ENCODE peak calls at places on chromosomes 3 and 15, in six cellular contexts. D is spleen; C is CD8-positive, alpha-beta memory T cell; V is cardiac muscle cell; S is aorta; H is sigmoid colon. M is an unnamed sample.

GRCh38 chr3:18758047-18758704 is 333.0 kb upstream of the SATB1 start:
- DNase-seq in C (peak; percentile 8), V (peak; percentile 57), H (no peak), S (no peak), D (no peak), M (peak; percentile 93)

GRCh38 chr3:22612927-22613326 is 590.2 kb upstream of the UBE2E2 start:
- DNase-seq in S (no peak), H (no peak), C (no peak), V (no peak), D (no peak), M (no peak)

GRCh38 chr3:66490214-66490613 is 10.6 kb downstream of the LRIG1 start:
- DNase-seq in D (no peak), V (peak; percentile 36), C (no peak), S (no peak), H (no peak), M (peak; percentile 51)

GRCh38 chr15:34133511-34133910 is 31.6 kb downstream of the PGBD4 start:
- DNase-seq in V (no peak), C (no peak), S (no peak), H (no peak), D (no peak), M (no peak)

GRCh38 chr15:63083046-63083445 is 38.6 kb upstream of the LACTB start:
- DNase-seq in D (no peak), S (no peak), V (no peak), C (no peak), H (peak; percentile 88), M (no peak)

GRCh38 chr15:90818251-90819210 is 49.9 kb upstream of the FURIN start:
- DNase-seq in V (peak; percentile 21), D (peak; percentile 88), C (no peak), H (peak; percentile 74), S (peak; percentile 59), M (no peak)

GRCh38 chr3:85576091-85576690 is 617.4 kb downstream of the CADM2 start:
- DNase-seq in H (peak; percentile 64), C (no peak), D (no peak), V (peak; percentile 70), S (peak; percentile 54), M (peak; percentile 42)

GRCh38 chr15:60679256-60679655 is 200.3 kb upstream of the ICE2 start:
- DNase-seq in D (no peak), H (no peak), C (no peak), V (no peak), S (no peak), M (no peak)

GRCh38 chr15:95760508-95760907 is 570.0 kb upstream of the NR2F2 start:
- DNase-seq in H (no peak), D (peak; percentile 74), S (no peak), C (no peak), V (peak; percentile 29), M (no peak)

GRCh38 chr15:101138913-101139880 is 112.7 kb downstream of the CHSY1 start:
- DNase-seq in C (no peak), D (peak; percentile 54), S (peak; percentile 17), V (peak; percentile 27), H (no peak), M (no peak)

GRCh38 chr3:2098398-2099027 is at the start of gene CNTN4:
- DNase-seq in V (peak; percentile 6), C (no peak), S (peak; percentile 82), H (peak; percentile 86), D (no peak), M (peak; percentile 10)
- H3K4me3 ChIP-seq in V (peak within 1 kb of the TSS; percentile 56), C (no peak within 1 kb of the TSS), S (peak within 1 kb of the TSS; percentile 90), H (peak within 1 kb of the TSS; percentile 49), D (peak within 1 kb of the TSS; percentile 29), M (peak within 1 kb of the TSS; percentile 56)

GRCh38 chr3:185555101-185555501 is 2.7 kb upstream of the LIPH start:
- DNase-seq in H (no peak), S (no peak), C (no peak), D (no peak), V (no peak), M (peak; percentile 55)

GRCh38 chr3:185549651-185550111 is 2.7 kb downstream of the LIPH start:
- DNase-seq in H (no peak), S (no peak), C (no peak), V (peak; percentile 63), D (peak; percentile 15), M (no peak)

GRCh38 chr3:185555948-185556347 is 3.6 kb upstream of the LIPH start:
- DNase-seq in H (no peak), S (no peak), V (no peak), D (no peak), C (no peak), M (peak; percentile 53)

GRCh38 chr3:185549111-185549510 is 3.3 kb downstream of the LIPH start:
- DNase-seq in V (peak; percentile 98), C (no peak), H (no peak), D (no peak), S (no peak), M (peak; percentile 63)

DNA sequence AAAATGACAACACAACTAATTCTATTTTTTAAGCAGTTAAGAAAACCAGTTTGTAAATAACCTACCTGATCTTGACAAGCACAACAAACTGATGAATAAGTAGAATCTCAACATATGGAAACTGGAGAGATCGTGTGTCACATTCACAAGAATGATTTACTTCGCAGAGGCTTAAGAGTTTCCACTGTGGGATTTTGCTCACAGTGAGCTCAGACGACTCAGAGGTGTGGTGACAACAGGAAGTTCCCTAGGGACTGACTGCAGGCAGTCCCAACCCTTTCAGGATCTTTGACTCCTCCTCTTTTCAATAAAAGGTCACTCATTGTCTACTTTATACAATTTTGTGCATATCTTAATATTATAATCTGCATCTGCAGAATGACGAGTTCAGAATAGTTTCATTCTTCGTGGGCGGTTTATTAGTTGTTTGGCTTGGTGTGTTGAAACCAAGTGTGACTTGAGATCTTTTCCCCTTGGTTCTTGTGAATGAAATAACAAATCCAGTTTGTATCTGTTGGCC is at the start of gene LIPH:
- DNase-seq in D (no peak), H (no peak), C (no peak), V (peak; percentile 32), S (no peak), M (peak; percentile 90)
- H3K4me3 ChIP-seq in D (no peak within 1 kb of the TSS), H (no peak within 1 kb of the TSS), C (no peak within 1 kb of the TSS), V (no peak within 1 kb of the TSS), S (no peak within 1 kb of the TSS), M (peak within 1 kb of the TSS; percentile 16)

DNA sequence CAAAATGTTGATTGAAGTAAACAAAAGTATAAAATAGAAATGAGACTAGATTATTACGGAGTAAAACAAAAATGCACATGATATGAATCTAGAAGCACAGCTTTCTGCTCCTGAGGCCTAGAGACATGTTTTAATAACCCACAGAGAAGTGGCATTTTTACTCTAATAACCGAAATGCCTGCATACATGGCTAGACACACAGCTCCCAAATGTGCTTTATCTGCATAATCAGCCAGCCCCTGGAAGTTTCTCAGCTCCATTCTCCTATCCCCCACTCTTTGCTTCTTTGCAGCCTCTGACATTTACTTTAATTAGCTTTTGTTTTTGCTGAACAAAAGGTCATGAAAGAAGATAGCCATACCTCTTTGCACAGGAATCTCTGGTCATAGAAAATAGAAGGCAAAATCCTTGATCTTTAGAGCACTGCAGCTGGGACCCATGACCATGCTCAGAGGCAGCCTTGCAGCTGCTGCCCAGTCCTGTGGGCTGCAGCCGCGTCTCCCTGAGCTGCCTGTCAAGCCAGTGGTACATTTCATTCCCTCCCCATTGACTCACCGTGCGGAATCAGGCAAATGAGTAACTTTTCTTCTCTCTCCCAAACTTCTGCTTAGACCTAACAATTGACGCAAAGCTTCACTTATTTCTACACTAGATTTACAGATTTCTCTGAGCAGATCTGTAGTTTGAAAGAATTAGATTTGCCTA is at the start of gene VEPH1:
- DNase-seq in C (no peak), V (peak; percentile 83), H (no peak), D (no peak), S (no peak), M (no peak)
- H3K4me3 ChIP-seq in C (no peak within 1 kb of the TSS), V (no peak within 1 kb of the TSS), H (no peak within 1 kb of the TSS), D (no peak within 1 kb of the TSS), S (no peak within 1 kb of the TSS), M (no peak within 1 kb of the TSS)

GRCh38 chr15:70627734-70628541 is 135.4 kb downstream of the UACA start:
- DNase-seq in S (no peak), V (peak; percentile 19), C (no peak), H (no peak), D (no peak), M (no peak)
- H3K4me3 ChIP-seq in S (no peak overlapping the region), V (no peak overlapping the region), C (no peak overlapping the region), H (no peak overlapping the region), D (no peak overlapping the region), M (no peak overlapping the region)

M was measured in small intestine.